ENCODE peak calls at places on chromosomes 3 and 15, in five cellular contexts. One of them, this sample, is unnamed.
A peak's percentile ranks its signal among the peaks of the same experiment; 100 is the strongest.

GRCh38 chr3:150314248-150315027 is 93.7 kb upstream of the TSC22D2 start:
- DNase-seq in mesenchymal stem cell: no peak
- DNase-seq in PC-9: peak; percentile 92
- DNase-seq in GM23248: no peak
- DNase-seq in CD4-positive, alpha-beta memory T cell: no peak
- DNase-seq in this sample: no peak

GRCh38 chr15:89528757-89529352 is 32.5 kb upstream of the RHCG start:
- DNase-seq in GM23248: no peak
- DNase-seq in PC-9: no peak
- DNase-seq in CD4-positive, alpha-beta memory T cell: no peak
- DNase-seq in mesenchymal stem cell: no peak
- DNase-seq in this sample: no peak

GRCh38 chr15:64193971-64194370 is 31.1 kb upstream of the PPIB start:
- DNase-seq in GM23248: no peak
- DNase-seq in PC-9: no peak
- DNase-seq in CD4-positive, alpha-beta memory T cell: no peak
- DNase-seq in mesenchymal stem cell: no peak
- DNase-seq in this sample: no peak

GRCh38 chr3:354433-354832 is 157.9 kb downstream of the CHL1 start:
- DNase-seq in PC-9: no peak
- DNase-seq in mesenchymal stem cell: peak; percentile 50
- DNase-seq in CD4-positive, alpha-beta memory T cell: peak; percentile 5
- DNase-seq in GM23248: peak; percentile 50
- DNase-seq in this sample: no peak

GRCh38 chr3:163033652-163034051 is 1537.0 kb downstream of the OTOL1 start:
- DNase-seq in CD4-positive, alpha-beta memory T cell: no peak
- DNase-seq in mesenchymal stem cell: no peak
- DNase-seq in PC-9: no peak
- DNase-seq in GM23248: no peak
- DNase-seq in this sample: no peak

GRCh38 chr3:159604151-159604581 is 384.5 kb upstream of the IL12A start:
- DNase-seq in PC-9: no peak
- DNase-seq in GM23248: peak; percentile 71
- DNase-seq in mesenchymal stem cell: no peak
- DNase-seq in CD4-positive, alpha-beta memory T cell: no peak
- DNase-seq in this sample: no peak

GRCh38 chr15:75900577-75900976 is 3.1 kb upstream of the FBXO22 start:
- DNase-seq in mesenchymal stem cell: no peak
- DNase-seq in CD4-positive, alpha-beta memory T cell: no peak
- DNase-seq in PC-9: no peak
- DNase-seq in GM23248: no peak
- DNase-seq in this sample: no peak

GRCh38 chr15:52067545-52067926 is 45.0 kb downstream of the BCL2L10 start:
- DNase-seq in GM23248: no peak
- DNase-seq in CD4-positive, alpha-beta memory T cell: no peak
- DNase-seq in mesenchymal stem cell: no peak
- DNase-seq in PC-9: no peak
- DNase-seq in this sample: no peak

GRCh38 chr15:63474810-63475316 is 29.5 kb upstream of the USP3 start:
- DNase-seq in CD4-positive, alpha-beta memory T cell: no peak
- DNase-seq in mesenchymal stem cell: peak; percentile 42
- DNase-seq in PC-9: no peak
- DNase-seq in GM23248: peak; percentile 43
- DNase-seq in this sample: peak; percentile 72

GRCh38 chr15:31740203-31740602 is 290.1 kb upstream of the CHRNA7 start:
- DNase-seq in PC-9: no peak
- DNase-seq in CD4-positive, alpha-beta memory T cell: no peak
- DNase-seq in mesenchymal stem cell: no peak
- DNase-seq in GM23248: no peak
- DNase-seq in this sample: no peak

GRCh38 chr15:74616020-74616939 is 644 bp downstream of the CLK3 start:
- DNase-seq in mesenchymal stem cell: peak; percentile 77
- DNase-seq in PC-9: peak; percentile 55
- DNase-seq in CD4-positive, alpha-beta memory T cell: peak; percentile 74
- DNase-seq in GM23248: peak; percentile 85
- DNase-seq in this sample: no peak

GRCh38 chr3:179482857-179483256 is 31.6 kb upstream of the GNB4 start:
- DNase-seq in GM23248: no peak
- DNase-seq in CD4-positive, alpha-beta memory T cell: no peak
- DNase-seq in mesenchymal stem cell: no peak
- DNase-seq in PC-9: no peak
- DNase-seq in this sample: no peak

GRCh38 chr15:34335176-34335575 is 2.4 kb downstream of the SLC12A6 start:
- DNase-seq in CD4-positive, alpha-beta memory T cell: no peak
- DNase-seq in PC-9: no peak
- DNase-seq in mesenchymal stem cell: no peak
- DNase-seq in GM23248: peak; percentile 61
- DNase-seq in this sample: no peak

GRCh38 chr3:21170964-21171363 is 580.0 kb downstream of the ZNF385D start:
- DNase-seq in mesenchymal stem cell: no peak
- DNase-seq in GM23248: peak; percentile 26
- DNase-seq in CD4-positive, alpha-beta memory T cell: no peak
- DNase-seq in PC-9: no peak
- DNase-seq in this sample: no peak

GRCh38 chr3:159629329-159630084 is 359.1 kb upstream of the IL12A start:
- DNase-seq in mesenchymal stem cell: peak; percentile 22
- DNase-seq in GM23248: peak; percentile 5
- DNase-seq in CD4-positive, alpha-beta memory T cell: no peak
- DNase-seq in PC-9: no peak
- DNase-seq in this sample: no peak

GRCh38 chr15:69593488-69593887 is 140.9 kb downstream of the RPLP1 start:
- DNase-seq in GM23248: no peak
- DNase-seq in mesenchymal stem cell: no peak
- DNase-seq in CD4-positive, alpha-beta memory T cell: no peak
- DNase-seq in PC-9: no peak
- DNase-seq in this sample: no peak

GRCh38 chr3:99895106-99895705 is 77.5 kb downstream of the CMSS1 start:
- DNase-seq in mesenchymal stem cell: no peak
- DNase-seq in CD4-positive, alpha-beta memory T cell: no peak
- DNase-seq in PC-9: no peak
- DNase-seq in GM23248: peak; percentile 50
- DNase-seq in this sample: no peak

GRCh38 chr15:31660800-31661199 is 334.2 kb downstream of the KLF13 start:
- DNase-seq in GM23248: no peak
- DNase-seq in PC-9: no peak
- DNase-seq in CD4-positive, alpha-beta memory T cell: no peak
- DNase-seq in mesenchymal stem cell: no peak
- DNase-seq in this sample: no peak

GRCh38 chr3:28279770-28280169 is 38.4 kb downstream of the CMC1 start:
- DNase-seq in GM23248: no peak
- DNase-seq in PC-9: no peak
- DNase-seq in mesenchymal stem cell: peak; percentile 7
- DNase-seq in CD4-positive, alpha-beta memory T cell: no peak
- DNase-seq in this sample: no peak

GRCh38 chr3:23664459-23664858 is 141.3 kb upstream of the UBE2E1 start:
- DNase-seq in GM23248: peak; percentile 76
- DNase-seq in PC-9: no peak
- DNase-seq in CD4-positive, alpha-beta memory T cell: no peak
- DNase-seq in mesenchymal stem cell: no peak
- DNase-seq in this sample: no peak

GRCh38 chr3:31041161-31041978 is 146.9 kb upstream of the GADL1 start:
- DNase-seq in mesenchymal stem cell: peak; percentile 49
- DNase-seq in CD4-positive, alpha-beta memory T cell: no peak
- DNase-seq in GM23248: peak; percentile 66
- DNase-seq in PC-9: peak; percentile 96
- DNase-seq in this sample: peak; percentile 68

GRCh38 chr3:190166948-190167347 is 46.3 kb upstream of the P3H2 start:
- DNase-seq in PC-9: no peak
- DNase-seq in GM23248: no peak
- DNase-seq in mesenchymal stem cell: no peak
- DNase-seq in CD4-positive, alpha-beta memory T cell: no peak
- DNase-seq in this sample: no peak
- H3K27ac ChIP-seq in PC-9: no peak overlapping the region
- H3K27ac ChIP-seq in GM23248: no peak overlapping the region
- H3K27ac ChIP-seq in mesenchymal stem cell: no peak overlapping the region
- H3K27ac ChIP-seq in CD4-positive, alpha-beta memory T cell: no peak overlapping the region
- H3K27ac ChIP-seq in this sample: no peak overlapping the region

GRCh38 chr3:112682361-112682760 is 41.4 kb upstream of the CCDC80 start:
- DNase-seq in GM23248: peak; percentile 53
- DNase-seq in PC-9: no peak
- DNase-seq in mesenchymal stem cell: no peak
- DNase-seq in CD4-positive, alpha-beta memory T cell: no peak
- DNase-seq in this sample: no peak

GRCh38 chr3:112685956-112686355 is 45.0 kb upstream of the CCDC80 start:
- DNase-seq in mesenchymal stem cell: no peak
- DNase-seq in CD4-positive, alpha-beta memory T cell: no peak
- DNase-seq in PC-9: no peak
- DNase-seq in GM23248: peak; percentile 50
- DNase-seq in this sample: no peak

GRCh38 chr3:112686360-112686759 is 45.4 kb upstream of the CCDC80 start:
- DNase-seq in GM23248: no peak
- DNase-seq in PC-9: no peak
- DNase-seq in CD4-positive, alpha-beta memory T cell: no peak
- DNase-seq in mesenchymal stem cell: no peak
- DNase-seq in this sample: no peak

GRCh38 chr3:112685435-112685834 is 44.5 kb upstream of the CCDC80 start:
- DNase-seq in GM23248: peak; percentile 98
- DNase-seq in CD4-positive, alpha-beta memory T cell: no peak
- DNase-seq in PC-9: no peak
- DNase-seq in mesenchymal stem cell: peak; percentile 38
- DNase-seq in this sample: no peak

DNA sequence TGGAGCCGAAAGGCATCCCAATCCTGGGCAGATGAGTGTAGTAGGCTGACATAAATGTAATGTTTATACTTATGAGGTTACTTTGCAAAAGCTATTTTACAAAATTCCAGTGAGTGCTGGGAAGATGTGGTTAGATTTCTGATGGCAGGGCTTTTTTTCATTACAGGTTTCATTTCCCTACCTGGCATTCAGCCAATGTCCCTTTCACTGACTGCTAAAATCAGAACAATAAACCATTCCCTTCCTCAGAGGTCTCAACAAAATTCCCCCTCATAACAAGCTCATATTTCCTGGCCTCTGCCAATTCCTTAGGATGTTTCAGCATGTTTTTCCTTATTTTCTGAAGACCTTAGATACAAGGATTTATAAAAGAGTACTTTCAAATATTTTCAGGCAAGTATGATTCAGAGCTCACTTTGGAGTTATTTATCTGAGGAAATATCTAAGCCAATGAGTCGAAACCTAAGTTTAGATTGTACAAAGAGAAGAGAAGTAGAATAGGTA is 40.9 kb upstream of the CCDC80 start:
- DNase-seq in PC-9: peak; percentile 45
- DNase-seq in GM23248: peak; percentile 68
- DNase-seq in CD4-positive, alpha-beta memory T cell: no peak
- DNase-seq in mesenchymal stem cell: peak; percentile 55
- DNase-seq in this sample: no peak
- H3K27ac ChIP-seq in PC-9: peak overlapping the region; percentile 52
- H3K27ac ChIP-seq in GM23248: peak overlapping the region; percentile 78
- H3K27ac ChIP-seq in CD4-positive, alpha-beta memory T cell: no peak overlapping the region
- H3K27ac ChIP-seq in mesenchymal stem cell: peak overlapping the region; percentile 82
- H3K27ac ChIP-seq in this sample: peak overlapping the region; percentile 20

DNA sequence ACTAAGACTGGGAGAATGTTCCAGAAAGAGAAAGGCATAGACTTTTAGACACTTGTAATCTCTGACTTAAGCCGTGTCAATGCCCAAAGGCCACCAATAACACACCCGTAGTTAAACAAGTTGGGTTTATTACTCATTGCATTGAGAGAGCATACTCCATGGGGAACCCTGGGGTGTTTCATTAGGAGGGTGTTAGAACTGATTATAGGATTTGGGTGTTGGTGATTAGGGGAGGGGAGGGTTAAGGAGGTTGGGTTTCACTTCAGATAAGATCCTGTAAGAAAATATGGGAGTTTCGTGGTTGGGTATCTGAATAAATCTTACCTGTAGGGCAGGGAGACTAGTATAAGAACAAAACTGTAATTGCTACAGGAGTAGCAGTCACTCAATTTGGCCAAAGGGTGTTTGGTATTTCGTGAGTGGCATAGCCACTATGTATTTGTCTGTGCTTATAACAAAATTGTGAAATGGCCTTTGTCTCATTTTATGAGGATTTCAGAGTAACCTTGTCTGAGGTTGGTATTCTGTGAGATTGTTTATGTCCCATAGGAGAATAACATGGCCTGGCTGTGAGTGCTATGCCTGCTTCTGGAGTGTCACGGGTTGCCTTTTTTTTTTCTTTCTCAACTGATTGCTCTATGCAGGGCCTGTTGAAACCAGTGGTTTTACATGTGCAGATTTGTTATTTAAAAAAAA is 2.9 kb downstream of the HACD3 start:
- DNase-seq in mesenchymal stem cell: peak; percentile 64
- DNase-seq in GM23248: peak; percentile 19
- DNase-seq in CD4-positive, alpha-beta memory T cell: no peak
- DNase-seq in PC-9: peak; percentile 56
- DNase-seq in this sample: no peak
- H3K27ac ChIP-seq in mesenchymal stem cell: no peak overlapping the region
- H3K27ac ChIP-seq in GM23248: no peak overlapping the region
- H3K27ac ChIP-seq in CD4-positive, alpha-beta memory T cell: no peak overlapping the region
- H3K27ac ChIP-seq in PC-9: peak overlapping the region; percentile 51
- H3K27ac ChIP-seq in this sample: peak overlapping the region; percentile 52

DNA sequence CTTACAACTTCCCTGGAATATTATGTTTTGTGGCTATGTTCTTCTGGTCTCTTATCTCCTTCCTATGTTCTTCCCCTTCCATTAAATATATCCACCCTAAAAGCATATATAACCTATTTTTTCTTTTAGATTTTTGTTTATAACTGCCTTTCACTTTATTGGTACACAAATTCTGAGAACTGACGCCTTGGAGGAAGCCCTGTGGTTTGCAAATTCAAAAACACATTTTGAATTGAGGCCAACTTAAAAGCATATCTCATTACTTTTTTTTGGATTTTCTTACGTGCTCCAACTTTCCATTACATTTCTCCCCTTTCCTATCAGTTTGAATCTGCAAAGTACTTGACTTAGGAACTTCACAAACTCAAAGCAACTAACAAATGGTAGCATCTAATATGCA is 15.3 kb upstream of the COLQ start:
- DNase-seq in PC-9: no peak
- DNase-seq in CD4-positive, alpha-beta memory T cell: peak; percentile 23
- DNase-seq in GM23248: no peak
- DNase-seq in mesenchymal stem cell: no peak
- DNase-seq in this sample: no peak
- H3K27ac ChIP-seq in PC-9: no peak overlapping the region
- H3K27ac ChIP-seq in CD4-positive, alpha-beta memory T cell: peak overlapping the region; percentile 25
- H3K27ac ChIP-seq in GM23248: no peak overlapping the region
- H3K27ac ChIP-seq in mesenchymal stem cell: no peak overlapping the region
- H3K27ac ChIP-seq in this sample: no peak overlapping the region

GRCh38 chr3:5191555-5192304 is 4.2 kb downstream of the EDEM1 start:
- DNase-seq in mesenchymal stem cell: no peak
- DNase-seq in GM23248: peak; percentile 16
- DNase-seq in PC-9: no peak
- DNase-seq in CD4-positive, alpha-beta memory T cell: no peak
- DNase-seq in this sample: no peak
- H3K27ac ChIP-seq in mesenchymal stem cell: no peak overlapping the region
- H3K27ac ChIP-seq in GM23248: no peak overlapping the region
- H3K27ac ChIP-seq in PC-9: peak overlapping the region; percentile 100
- H3K27ac ChIP-seq in CD4-positive, alpha-beta memory T cell: peak overlapping the region; percentile 46
- H3K27ac ChIP-seq in this sample: peak overlapping the region; percentile 99

This sample was measured in epithelial cell of prostate.